ENCODE peak calls at places on chromosomes 4 and X, in six cellular contexts. T, Y, I, K, Q and P are unnamed samples.

GRCh38 chrX:132954323-132954722 is 4.1 kb downstream of the HS6ST2 start:
- DNase-seq in T (no peak), Y (no peak), I (no peak), K (no peak), Q (no peak), P (no peak)

GRCh38 chrX:150841466-150842197 is 56.8 kb downstream of the CD99L2 start:
- DNase-seq in T (no peak), Y (no peak), I (no peak), K (peak), Q (no peak), P (no peak)

GRCh38 chr4:112951362-112951962 is 98.0 kb upstream of the ANK2 start:
- DNase-seq in T (no peak), Y (no peak), I (peak), K (peak), Q (peak), P (no peak)

GRCh38 chrX:102863735-102864134 is 73.3 kb upstream of the RAB40AL start:
- DNase-seq in T (peak), Y (no peak), I (peak), K (peak), Q (peak), P (peak)

GRCh38 chr4:159770398-159770797 is 667.5 kb downstream of the RAPGEF2 start:
- DNase-seq in T (no peak), Y (no peak), I (no peak), K (no peak), Q (no peak), P (no peak)

GRCh38 chr4:82779032-82779431 is 19.6 kb downstream of the SCD5 start:
- DNase-seq in T (no peak), Y (no peak), I (no peak), K (no peak), Q (no peak), P (no peak)

GRCh38 chrX:45850775-45851433 is 650.2 kb upstream of the DIPK2B start:
- DNase-seq in T (peak), Y (no peak), I (peak), K (peak), Q (peak), P (peak)

GRCh38 chrX:84907324-84907946 is 96.2 kb upstream of the APOOL start:
- DNase-seq in T (no peak), Y (no peak), I (no peak), K (peak), Q (peak), P (no peak)

GRCh38 chrX:4239650-4240540 is 526.4 kb upstream of the PRKX start:
- DNase-seq in T (no peak), Y (no peak), I (no peak), K (no peak), Q (no peak), P (no peak)

GRCh38 chr4:54099287-54099958 is 540 bp upstream of the GSX2 start:
- DNase-seq in T (peak), Y (no peak), I (no peak), K (no peak), Q (peak), P (no peak)